ENCODE peak calls at places on chromosomes 11 and 22, in six cellular contexts. One of them, this sample, is unnamed. For H3K4me1, the result is how much of the 10 kb centered on the place peaks cover.

GRCh38 chr11:11966354-11966741 is 42.1 kb downstream of the DKK3 start:
- ATAC-seq in CD8-positive, alpha-beta T cell: no peak
- ATAC-seq in left lung: no peak
- ATAC-seq in heart right ventricle: no peak
- ATAC-seq in upper lobe of right lung: no peak
- ATAC-seq in pancreas: no peak
- ATAC-seq in this sample: no peak

GRCh38 chr11:118892964-118893363 is 9.3 kb downstream of the CXCR5 start:
- ATAC-seq in pancreas: no peak
- ATAC-seq in left lung: no peak
- ATAC-seq in upper lobe of right lung: no peak
- ATAC-seq in CD8-positive, alpha-beta T cell: peak
- ATAC-seq in heart right ventricle: no peak
- ATAC-seq in this sample: no peak

GRCh38 chr22:50150161-50151129 is 20.1 kb upstream of the PANX2 start:
- ATAC-seq in heart right ventricle: no peak
- ATAC-seq in left lung: no peak
- ATAC-seq in CD8-positive, alpha-beta T cell: no peak
- ATAC-seq in pancreas: no peak
- ATAC-seq in upper lobe of right lung: no peak
- ATAC-seq in this sample: no peak

GRCh38 chr22:46107089-46107664 is 43.1 kb upstream of the PPARA start:
- ATAC-seq in pancreas: peak
- ATAC-seq in CD8-positive, alpha-beta T cell: no peak
- ATAC-seq in upper lobe of right lung: peak
- ATAC-seq in left lung: peak
- ATAC-seq in heart right ventricle: peak
- ATAC-seq in this sample: peak

GRCh38 chr11:82701847-82702520 is 31.7 kb downstream of the FAM181B start:
- ATAC-seq in heart right ventricle: no peak
- ATAC-seq in left lung: peak
- ATAC-seq in upper lobe of right lung: peak
- ATAC-seq in pancreas: no peak
- ATAC-seq in CD8-positive, alpha-beta T cell: no peak
- ATAC-seq in this sample: no peak

GRCh38 chr22:19504900-19505734 is 19.1 kb downstream of the CLDN5 start:
- ATAC-seq in CD8-positive, alpha-beta T cell: no peak
- ATAC-seq in left lung: no peak
- ATAC-seq in pancreas: no peak
- ATAC-seq in upper lobe of right lung: no peak
- ATAC-seq in heart right ventricle: no peak
- ATAC-seq in this sample: no peak

GRCh38 chr11:126385991-126386728 is 30.7 kb downstream of the ST3GAL4 start:
- ATAC-seq in upper lobe of right lung: no peak
- ATAC-seq in left lung: no peak
- ATAC-seq in heart right ventricle: peak
- ATAC-seq in CD8-positive, alpha-beta T cell: no peak
- ATAC-seq in pancreas: no peak
- ATAC-seq in this sample: no peak

GRCh38 chr11:75389276-75389605 is 10.1 kb upstream of the RPS3 start:
- ATAC-seq in CD8-positive, alpha-beta T cell: no peak
- ATAC-seq in left lung: no peak
- ATAC-seq in heart right ventricle: no peak
- ATAC-seq in upper lobe of right lung: no peak
- ATAC-seq in pancreas: no peak
- ATAC-seq in this sample: no peak

GRCh38 chr11:124493256-124493655 is 47.8 kb upstream of the OR8B8 start:
- ATAC-seq in CD8-positive, alpha-beta T cell: no peak
- ATAC-seq in upper lobe of right lung: no peak
- ATAC-seq in heart right ventricle: no peak
- ATAC-seq in left lung: no peak
- ATAC-seq in pancreas: no peak
- ATAC-seq in this sample: no peak

GRCh38 chr11:95417832-95418231 is 186.8 kb upstream of the SESN3 start:
- ATAC-seq in left lung: no peak
- ATAC-seq in heart right ventricle: no peak
- ATAC-seq in upper lobe of right lung: no peak
- ATAC-seq in CD8-positive, alpha-beta T cell: no peak
- ATAC-seq in pancreas: no peak
- ATAC-seq in this sample: no peak

DNA sequence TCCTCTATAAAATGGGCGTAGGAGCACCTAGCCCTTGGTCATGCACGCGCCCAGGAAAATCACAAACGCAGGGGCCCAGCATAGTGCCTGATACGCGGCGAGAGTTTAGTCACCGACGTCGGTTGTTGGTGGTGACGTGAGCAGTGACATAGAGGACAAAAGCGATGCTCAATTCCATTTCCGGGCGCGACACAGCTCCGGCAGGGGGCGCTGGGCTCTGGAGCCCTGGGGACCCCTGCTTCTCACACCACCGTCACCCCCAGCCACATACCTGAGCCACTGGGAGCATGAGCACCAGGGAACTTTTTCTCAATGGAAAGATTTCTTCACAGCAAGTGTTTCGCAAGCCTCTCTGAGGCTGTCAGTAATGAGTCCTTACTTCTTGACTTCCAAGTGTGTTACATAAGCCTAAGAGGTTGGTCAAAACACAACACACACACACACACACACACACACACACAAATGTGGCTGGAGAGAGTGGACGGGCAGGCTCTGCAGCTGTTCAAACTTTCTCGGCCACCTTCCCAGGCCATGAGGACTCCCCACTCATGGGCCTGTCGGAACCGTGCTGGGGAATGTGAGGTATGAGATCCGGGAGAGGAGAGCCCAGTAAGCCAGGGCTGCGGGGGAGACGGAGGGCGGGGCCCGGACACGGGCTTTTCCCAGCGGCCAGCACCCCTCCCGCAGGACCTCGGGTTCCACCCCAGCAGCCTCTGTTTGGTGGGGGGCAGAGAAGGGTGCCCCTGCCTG is 36.9 kb upstream of the LINC01488 start:
- ATAC-seq in upper lobe of right lung: peak
- ATAC-seq in heart right ventricle: peak
- ATAC-seq in left lung: peak
- ATAC-seq in CD8-positive, alpha-beta T cell: no peak
- ATAC-seq in pancreas: peak
- ATAC-seq in this sample: peak
- TF ChIP-seq CTCF in upper lobe of right lung: peak
- TF ChIP-seq CTCF in heart right ventricle: peak
- TF ChIP-seq CTCF in left lung: peak
- TF ChIP-seq CTCF in CD8-positive, alpha-beta T cell: no peak
- TF ChIP-seq CTCF in pancreas: no peak
- TF ChIP-seq CTCF in this sample: no peak

GRCh38 chr11:114170226-114170625 is 110.7 kb downstream of the ZBTB16 start:
- ATAC-seq in left lung: no peak
- ATAC-seq in heart right ventricle: no peak
- ATAC-seq in pancreas: no peak
- ATAC-seq in upper lobe of right lung: no peak
- ATAC-seq in CD8-positive, alpha-beta T cell: no peak
- ATAC-seq in this sample: no peak
- H3K4me1 ChIP-seq in left lung: half or more
- H3K4me1 ChIP-seq in heart right ventricle: half or more
- H3K4me1 ChIP-seq in pancreas: half or more
- H3K4me1 ChIP-seq in upper lobe of right lung: half or more
- H3K4me1 ChIP-seq in CD8-positive, alpha-beta T cell: half or more
- H3K4me1 ChIP-seq in this sample: half or more

GRCh38 chr11:6674856-6675255 is 8.3 kb downstream of the MRPL17 start:
- ATAC-seq in pancreas: no peak
- ATAC-seq in left lung: no peak
- ATAC-seq in heart right ventricle: peak
- ATAC-seq in upper lobe of right lung: peak
- ATAC-seq in CD8-positive, alpha-beta T cell: no peak
- ATAC-seq in this sample: no peak
- H3K27ac ChIP-seq in pancreas: no peak
- H3K27ac ChIP-seq in left lung: peak
- H3K27ac ChIP-seq in heart right ventricle: peak
- H3K27ac ChIP-seq in upper lobe of right lung: no peak
- H3K27ac ChIP-seq in CD8-positive, alpha-beta T cell: no peak
- H3K27ac ChIP-seq in this sample: no peak

DNA sequence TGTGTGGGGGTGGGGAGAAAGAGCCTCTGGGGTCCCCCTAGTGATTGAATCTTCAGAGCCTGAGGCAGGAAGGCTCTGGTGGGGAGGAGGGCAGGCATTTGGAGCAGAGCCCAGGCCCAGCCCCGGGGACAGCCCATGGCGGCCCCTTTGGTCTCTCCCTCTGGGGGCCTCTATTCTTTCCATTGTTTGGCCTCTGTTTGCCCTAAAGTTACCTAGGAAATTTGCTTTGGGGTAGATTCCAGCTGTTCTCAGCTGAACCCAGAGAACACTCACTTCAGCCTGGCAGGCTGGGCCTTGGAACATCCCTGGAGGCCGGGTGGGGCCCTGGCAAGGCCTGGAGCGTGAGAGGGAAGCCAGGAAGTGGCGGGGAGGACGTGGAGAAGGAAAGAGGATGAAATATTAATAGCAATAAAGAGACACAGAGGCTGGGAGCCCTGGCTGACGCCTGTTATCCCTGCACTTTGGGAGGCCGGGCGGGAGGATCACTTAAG is 22.9 kb upstream of the A4GALT start:
- ATAC-seq in pancreas: no peak
- ATAC-seq in heart right ventricle: peak
- ATAC-seq in upper lobe of right lung: peak
- ATAC-seq in CD8-positive, alpha-beta T cell: no peak
- ATAC-seq in left lung: peak
- ATAC-seq in this sample: peak
- TF ChIP-seq CTCF in pancreas: no peak
- TF ChIP-seq CTCF in heart right ventricle: peak
- TF ChIP-seq CTCF in upper lobe of right lung: peak
- TF ChIP-seq CTCF in CD8-positive, alpha-beta T cell: no peak
- TF ChIP-seq CTCF in left lung: no peak
- TF ChIP-seq CTCF in this sample: no peak

This sample was measured in gastroesophageal sphincter.